ENCODE peak calls at places on chromosomes 12 and 14, in seven cellular contexts. M is thoracic aorta; Y is pancreas; A is T-helper 17 cell; U is activated CD4-positive, alpha-beta T cell treated with anti-CD3 and anti-CD28 coated beads for 24 hours; N is NCI-H1105 treated with DMSO at 0.1 percent for 48 hours; I is ELR. O is an unnamed sample.

GRCh38 chr14:24430682-24431568 is 1.2 kb downstream of the KHNYN start:
- DNase-seq in M (no peak), Y (peak), A (peak), U (peak), N (no peak), I (peak), O (peak)

GRCh38 chr14:92500491-92500941 is 13.1 kb upstream of the RIN3 start:
- DNase-seq in M (no peak), Y (no peak), A (no peak), U (no peak), N (no peak), I (no peak), O (no peak)

GRCh38 chr12:8692573-8692972 is 5.2 kb upstream of the RIMKLB start:
- DNase-seq in M (no peak), Y (no peak), A (no peak), U (no peak), N (peak), I (no peak), O (peak)

GRCh38 chr12:12020762-12021161 is 50.0 kb upstream of the BCL2L14 start:
- DNase-seq in M (no peak), Y (no peak), A (no peak), U (no peak), N (no peak), I (no peak), O (no peak)

GRCh38 chr12:23895792-23896218 is 53.7 kb downstream of the SOX5 start:
- DNase-seq in M (no peak), Y (no peak), A (no peak), U (no peak), N (peak), I (no peak), O (peak)

GRCh38 chr12:30719060-30719459 is 23.4 kb upstream of the IPO8 start:
- DNase-seq in M (no peak), Y (no peak), A (no peak), U (no peak), N (no peak), I (peak), O (peak)

GRCh38 chr14:95294834-95295599 is 24.7 kb downstream of the CLMN start:
- DNase-seq in M (no peak), Y (no peak), A (no peak), U (no peak), N (no peak), I (peak), O (peak)

GRCh38 chr14:54046250-54046649 is 89.6 kb upstream of the BMP4 start:
- DNase-seq in M (no peak), Y (no peak), A (no peak), U (no peak), N (no peak), I (no peak), O (no peak)

GRCh38 chr12:88342434-88342833 is 200.3 kb downstream of the TMTC3 start:
- DNase-seq in M (no peak), Y (no peak), A (no peak), U (no peak), N (no peak), I (no peak), O (no peak)

GRCh38 chr14:92323031-92323915 is at the start of gene SLC24A4:
- DNase-seq in M (no peak), Y (no peak), A (no peak), U (no peak), N (peak), I (peak), O (peak)

GRCh38 chr12:62967701-62968100 is 32.8 kb upstream of the PPM1H start:
- DNase-seq in M (no peak), Y (no peak), A (no peak), U (no peak), N (no peak), I (no peak), O (no peak)

GRCh38 chr12:108634225-108634795 is 616 bp upstream of the SELPLG start:
- DNase-seq in M (no peak), Y (no peak), A (peak), U (no peak), N (no peak), I (no peak), O (no peak)

GRCh38 chr14:52950898-52951729 is at the start of gene FERMT2:
- DNase-seq in M (peak), Y (peak), A (peak), U (no peak), N (peak), I (peak), O (peak)

GRCh38 chr12:123966596-123966995 is 6.0 kb downstream of the CCDC92 start:
- DNase-seq in M (no peak), Y (no peak), A (no peak), U (no peak), N (no peak), I (peak), O (no peak)

GRCh38 chr12:102095677-102096263 is 24.1 kb downstream of the NUP37 start:
- DNase-seq in M (no peak), Y (no peak), A (no peak), U (no peak), N (peak), I (peak), O (peak)

GRCh38 chr14:104514156-104514848 is 65.3 kb upstream of the C14orf180 start:
- DNase-seq in M (no peak), Y (peak), A (no peak), U (no peak), N (no peak), I (no peak), O (no peak)